ENCODE peak calls at places on chromosomes 6 and 20, in six cellular contexts. N is left ventricle myocardium inferior, Z is neuronal stem cell, Y is PC-9, P is neural progenitor cell, J is stomach. K is an unnamed sample.

GRCh38 chr6:35089935-35090505 is 51.1 kb downstream of the TCP11 start:
- DNase-seq in N (no peak), Z (no peak), Y (no peak), P (no peak), J (peak), K (no peak)

GRCh38 chr6:158518196-158519127 is 41.4 kb upstream of the TMEM181 start:
- DNase-seq in N (peak), Z (no peak), Y (peak), P (peak), J (peak), K (no peak)

GRCh38 chr20:64188682-64189529 is 24.7 kb downstream of the MYT1 start:
- DNase-seq in N (no peak), Z (peak), Y (peak), P (peak), J (no peak), K (no peak)

GRCh38 chr6:154295733-154296132 is 60.9 kb downstream of the IPCEF1 start:
- DNase-seq in N (no peak), Z (no peak), Y (no peak), P (no peak), J (no peak), K (no peak)

GRCh38 chr6:69841862-69842261 is 24.5 kb upstream of the COL19A1 start:
- DNase-seq in N (no peak), Z (no peak), Y (no peak), P (no peak), J (no peak), K (no peak)

GRCh38 chr6:144953552-144954240 is 668.6 kb downstream of the UTRN start:
- DNase-seq in N (no peak), Z (no peak), Y (peak), P (no peak), J (no peak), K (no peak)

GRCh38 chr20:37096415-37097039 is 730 bp upstream of the RBL1 start:
- DNase-seq in N (no peak), Z (no peak), Y (no peak), P (peak), J (no peak), K (no peak)

GRCh38 chr6:117441824-117442264 is 16.1 kb upstream of the ROS1 start:
- DNase-seq in N (no peak), Z (no peak), Y (peak), P (no peak), J (no peak), K (no peak)

GRCh38 chr6:169858935-169859351 is 107.5 kb downstream of the ERMARD start:
- DNase-seq in N (no peak), Z (no peak), Y (no peak), P (no peak), J (peak), K (no peak)

GRCh38 chr20:58551631-58552030 is 36.4 kb upstream of the APCDD1L start:
- DNase-seq in N (no peak), Z (no peak), Y (no peak), P (no peak), J (no peak), K (no peak)

GRCh38 chr6:161257778-161258457 is 15.9 kb downstream of the AGPAT4 start:
- DNase-seq in N (no peak), Z (no peak), Y (no peak), P (no peak), J (no peak), K (peak)

GRCh38 chr6:23559587-23560343 is 566.2 kb upstream of the NRSN1 start:
- DNase-seq in N (no peak), Z (no peak), Y (no peak), P (no peak), J (no peak), K (no peak)

GRCh38 chr6:100453701-100454521 is 10.8 kb downstream of the SIM1 start:
- DNase-seq in N (no peak), Z (peak), Y (no peak), P (peak), J (no peak), K (no peak)

GRCh38 chr20:48489656-48490055 is 338.1 kb downstream of the PREX1 start:
- DNase-seq in N (no peak), Z (no peak), Y (no peak), P (peak), J (no peak), K (no peak)

GRCh38 chr20:1185781-1186334 is 1.1 kb upstream of the TMEM74B start:
- DNase-seq in N (peak), Z (peak), Y (no peak), P (peak), J (peak), K (no peak)

GRCh38 chr6:105954148-105954547 is 132.0 kb upstream of the PRDM1 start:
- DNase-seq in N (no peak), Z (no peak), Y (no peak), P (no peak), J (no peak), K (no peak)

GRCh38 chr6:22146581-22147468 is 150.0 kb downstream of the PRL start:
- DNase-seq in N (no peak), Z (no peak), Y (no peak), P (no peak), J (no peak), K (no peak)

GRCh38 chr6:22025468-22026159 is 271.2 kb downstream of the PRL start:
- DNase-seq in N (no peak), Z (peak), Y (no peak), P (peak), J (no peak), K (no peak)

GRCh38 chr6:163754866-163755265 is 340.3 kb downstream of the QKI start:
- DNase-seq in N (no peak), Z (no peak), Y (no peak), P (no peak), J (no peak), K (no peak)

GRCh38 chr6:12962995-12963394 is 246.4 kb downstream of the PHACTR1 start:
- DNase-seq in N (no peak), Z (no peak), Y (no peak), P (no peak), J (no peak), K (no peak)

GRCh38 chr20:53943522-53944291 is 126.7 kb downstream of the BCAS1 start:
- DNase-seq in N (no peak), Z (no peak), Y (no peak), P (no peak), J (no peak), K (no peak)

DNA sequence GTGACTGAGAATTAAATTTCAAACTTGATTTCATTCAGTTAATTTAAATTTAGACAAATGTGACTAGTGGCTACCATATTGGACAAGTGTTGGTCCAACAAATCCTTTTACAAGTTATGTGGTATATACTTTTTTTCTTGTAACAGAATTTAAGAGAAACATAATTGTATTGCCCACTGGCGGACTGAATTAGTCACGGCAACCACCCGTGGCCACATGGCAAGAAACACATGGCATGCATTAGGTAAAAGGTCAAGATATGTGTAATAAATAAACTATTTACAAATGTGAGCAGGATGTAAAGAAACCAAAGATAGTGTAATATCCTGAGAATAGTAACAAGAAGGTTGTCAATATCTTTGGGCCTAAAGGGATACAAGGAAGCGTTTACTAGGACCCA is 91.2 kb downstream of the LCA5 start:
- DNase-seq in N (no peak), Z (no peak), Y (no peak), P (no peak), J (no peak), K (no peak)
- H3K27ac ChIP-seq in N (no peak), Z (no peak), Y (no peak), P (no peak), J (no peak), K (no peak)

GRCh38 chr20:40686434-40686882 is 2.6 kb downstream of the MAFB start:
- DNase-seq in N (no peak), Z (no peak), Y (no peak), P (peak), J (no peak), K (no peak)
- H3K4me3 ChIP-seq in N (peak), Z (no peak), Y (no peak), P (no peak), J (peak), K (peak)

DNA sequence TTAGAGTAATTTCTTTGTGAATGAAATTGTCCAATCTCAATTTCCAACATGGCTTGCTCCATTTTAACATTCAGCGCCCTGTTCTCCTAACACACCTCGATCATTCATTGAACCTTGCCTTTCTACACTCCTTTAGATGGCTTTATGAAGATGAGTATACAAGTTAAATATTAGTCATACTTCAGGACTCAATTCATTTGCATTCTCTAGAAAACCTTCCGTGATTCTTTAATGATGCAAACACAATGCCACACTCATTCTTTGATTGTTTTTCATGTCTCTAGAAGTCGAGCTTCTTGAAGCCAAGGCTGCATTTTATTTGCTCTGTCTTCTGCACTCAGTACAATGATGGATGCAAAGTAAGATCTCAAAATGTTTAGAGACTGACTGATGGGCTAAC is 641.2 kb downstream of the DOK5 start:
- DNase-seq in N (no peak), Z (no peak), Y (no peak), P (no peak), J (no peak), K (no peak)
- H3K27ac ChIP-seq in N (no peak), Z (no peak), Y (no peak), P (no peak), J (no peak), K (no peak)

DNA sequence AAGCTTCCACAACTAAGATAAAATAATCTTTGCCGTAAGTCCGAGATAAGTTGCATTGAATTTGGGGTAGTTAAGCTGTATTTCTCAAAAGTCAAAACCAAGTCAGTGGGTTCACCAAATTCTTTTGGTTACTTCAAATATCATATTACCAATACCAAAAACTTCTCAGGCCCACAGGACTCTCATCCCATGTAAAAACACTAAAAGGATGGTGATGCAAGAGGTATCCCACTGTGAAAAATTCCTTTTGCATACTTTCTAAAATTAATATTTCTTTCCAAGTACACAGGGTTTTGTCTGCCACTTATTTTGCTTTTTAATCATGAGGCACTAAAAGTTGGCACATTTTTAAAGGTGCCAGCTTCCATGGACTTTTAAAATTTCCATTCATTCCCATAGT is 151.3 kb downstream of the GJA10 start:
- DNase-seq in N (no peak), Z (no peak), Y (no peak), P (no peak), J (no peak), K (no peak)
- H3K4me3 ChIP-seq in N (no peak), Z (no peak), Y (no peak), P (no peak), J (no peak), K (no peak)

DNA sequence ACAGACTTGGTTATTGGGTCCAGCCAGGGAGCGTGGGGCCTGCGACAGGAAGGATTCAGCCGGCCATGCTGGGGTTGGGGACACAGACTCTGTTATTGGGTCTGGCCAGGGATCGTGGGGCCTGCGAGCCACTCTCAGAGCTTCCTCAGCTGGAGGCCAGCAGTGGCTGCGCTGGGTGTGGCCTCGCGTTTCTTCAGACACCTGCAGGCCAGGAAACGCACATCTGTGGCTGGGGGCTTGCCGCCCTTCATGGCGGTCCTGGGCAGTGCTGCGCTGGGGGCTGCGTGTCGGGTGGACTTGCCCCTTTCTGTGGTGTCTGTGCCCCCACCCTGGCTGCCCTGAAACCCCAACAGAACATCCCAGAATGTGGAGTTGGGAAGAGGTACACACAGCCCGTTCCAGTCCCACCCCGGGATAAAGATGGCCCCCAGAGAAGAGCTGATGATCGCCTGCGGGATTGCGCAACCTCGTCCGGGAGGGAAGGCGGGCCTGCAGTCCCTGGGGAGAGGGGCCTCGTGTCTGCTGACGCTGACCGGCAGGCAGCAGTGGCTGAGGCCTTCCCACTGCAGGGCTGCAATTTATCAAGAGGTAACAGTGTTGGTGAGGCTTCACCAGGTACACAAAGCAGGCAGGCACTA is 16.9 kb upstream of the MTG2 start:
- DNase-seq in N (peak), Z (no peak), Y (no peak), P (no peak), J (no peak), K (no peak)
- H3K27ac ChIP-seq in N (no peak), Z (no peak), Y (no peak), P (no peak), J (no peak), K (no peak)

K was measured in thoracic aorta.